ENCODE peak calls at places on chromosomes 11 and 22, in seven cellular contexts. One of them, this sample, is unnamed.

GRCh38 chr22:46587492-46588278 is 32.5 kb upstream of the GRAMD4 start:
- DNase-seq in breast epithelium: no peak
- DNase-seq in HFF-Myc: no peak
- DNase-seq in Calu3: no peak
- DNase-seq in HFFc6: no peak
- DNase-seq in endothelial cell: no peak
- DNase-seq in kidney: peak; percentile 84
- DNase-seq in this sample: no peak

GRCh38 chr22:25564320-25564978 is at the start of gene GRK3:
- DNase-seq in kidney: peak; percentile 93
- DNase-seq in HFFc6: no peak
- DNase-seq in endothelial cell: peak; percentile 65
- DNase-seq in Calu3: peak; percentile 77
- DNase-seq in HFF-Myc: peak; percentile 6
- DNase-seq in breast epithelium: peak; percentile 59
- DNase-seq in this sample: peak; percentile 95

GRCh38 chr11:101618691-101619090 is 34.9 kb upstream of the TRPC6 start:
- DNase-seq in breast epithelium: no peak
- DNase-seq in endothelial cell: no peak
- DNase-seq in kidney: no peak
- DNase-seq in HFFc6: no peak
- DNase-seq in HFF-Myc: peak; percentile 49
- DNase-seq in Calu3: no peak
- DNase-seq in this sample: no peak

GRCh38 chr11:7512525-7513209 is 1.1 kb upstream of the PPFIBP2 start:
- DNase-seq in kidney: peak; percentile 94
- DNase-seq in endothelial cell: peak; percentile 14
- DNase-seq in breast epithelium: peak; percentile 70
- DNase-seq in Calu3: no peak
- DNase-seq in HFFc6: no peak
- DNase-seq in HFF-Myc: no peak
- DNase-seq in this sample: peak; percentile 95

GRCh38 chr11:112963368-112963955 is 2.2 kb downstream of the NCAM1 start:
- DNase-seq in endothelial cell: peak; percentile 5
- DNase-seq in breast epithelium: no peak
- DNase-seq in HFF-Myc: no peak
- DNase-seq in HFFc6: no peak
- DNase-seq in Calu3: no peak
- DNase-seq in kidney: no peak
- DNase-seq in this sample: no peak

GRCh38 chr11:57379732-57380131 is 1.2 kb downstream of the PRG3 start:
- DNase-seq in HFFc6: no peak
- DNase-seq in breast epithelium: no peak
- DNase-seq in HFF-Myc: no peak
- DNase-seq in kidney: no peak
- DNase-seq in endothelial cell: peak; percentile 53
- DNase-seq in Calu3: peak; percentile 19
- DNase-seq in this sample: no peak

GRCh38 chr22:46025225-46025972 is 48.4 kb upstream of the WNT7B start:
- DNase-seq in HFF-Myc: no peak
- DNase-seq in endothelial cell: no peak
- DNase-seq in Calu3: no peak
- DNase-seq in HFFc6: no peak
- DNase-seq in breast epithelium: no peak
- DNase-seq in kidney: peak; percentile 31
- DNase-seq in this sample: no peak

GRCh38 chr11:64607381-64608259 is 16.6 kb downstream of the SLC22A12 start:
- DNase-seq in kidney: peak; percentile 72
- DNase-seq in breast epithelium: peak; percentile 27
- DNase-seq in HFF-Myc: no peak
- DNase-seq in Calu3: no peak
- DNase-seq in endothelial cell: no peak
- DNase-seq in HFFc6: no peak
- DNase-seq in this sample: no peak

GRCh38 chr11:17186932-17187692 is 20.7 kb downstream of the PIK3C2A start:
- DNase-seq in kidney: no peak
- DNase-seq in breast epithelium: no peak
- DNase-seq in Calu3: no peak
- DNase-seq in endothelial cell: no peak
- DNase-seq in HFFc6: no peak
- DNase-seq in HFF-Myc: no peak
- DNase-seq in this sample: no peak

GRCh38 chr11:59273008-59273841 is 60.5 kb upstream of the MPEG1 start:
- DNase-seq in HFFc6: no peak
- DNase-seq in HFF-Myc: no peak
- DNase-seq in breast epithelium: no peak
- DNase-seq in kidney: no peak
- DNase-seq in Calu3: peak; percentile 34
- DNase-seq in endothelial cell: no peak
- DNase-seq in this sample: no peak

GRCh38 chr11:65438257-65439151 is 15.9 kb downstream of the NEAT1 start:
- DNase-seq in HFF-Myc: no peak
- DNase-seq in kidney: no peak
- DNase-seq in breast epithelium: peak; percentile 11
- DNase-seq in endothelial cell: no peak
- DNase-seq in HFFc6: no peak
- DNase-seq in Calu3: no peak
- DNase-seq in this sample: no peak

GRCh38 chr11:83583953-83584352 is 297.8 kb upstream of the CCDC90B start:
- DNase-seq in endothelial cell: no peak
- DNase-seq in HFF-Myc: peak; percentile 10
- DNase-seq in HFFc6: peak; percentile 78
- DNase-seq in kidney: no peak
- DNase-seq in Calu3: no peak
- DNase-seq in breast epithelium: no peak
- DNase-seq in this sample: no peak

GRCh38 chr11:72812604-72812967 is 1.6 kb upstream of the ATG16L2 start:
- DNase-seq in HFFc6: no peak
- DNase-seq in HFF-Myc: no peak
- DNase-seq in breast epithelium: no peak
- DNase-seq in Calu3: no peak
- DNase-seq in endothelial cell: no peak
- DNase-seq in kidney: no peak
- DNase-seq in this sample: no peak

GRCh38 chr11:65861165-65861505 is 902 bp downstream of the MUS81 start:
- DNase-seq in HFF-Myc: no peak
- DNase-seq in breast epithelium: no peak
- DNase-seq in HFFc6: no peak
- DNase-seq in kidney: no peak
- DNase-seq in endothelial cell: no peak
- DNase-seq in Calu3: no peak
- DNase-seq in this sample: no peak

GRCh38 chr11:102346748-102347525 is at the start of gene BIRC2:
- DNase-seq in Calu3: peak; percentile 94
- DNase-seq in HFFc6: peak; percentile 87
- DNase-seq in HFF-Myc: peak; percentile 67
- DNase-seq in kidney: peak; percentile 98
- DNase-seq in breast epithelium: peak; percentile 91
- DNase-seq in endothelial cell: peak; percentile 99
- DNase-seq in this sample: peak; percentile 98

GRCh38 chr11:9662273-9662672 is 1.6 kb upstream of the SWAP70 start:
- DNase-seq in HFFc6: no peak
- DNase-seq in Calu3: no peak
- DNase-seq in kidney: no peak
- DNase-seq in HFF-Myc: no peak
- DNase-seq in endothelial cell: no peak
- DNase-seq in breast epithelium: no peak
- DNase-seq in this sample: no peak

GRCh38 chr11:65437436-65438227 is 15.0 kb downstream of the NEAT1 start:
- DNase-seq in kidney: no peak
- DNase-seq in HFFc6: no peak
- DNase-seq in endothelial cell: no peak
- DNase-seq in Calu3: no peak
- DNase-seq in HFF-Myc: no peak
- DNase-seq in breast epithelium: peak; percentile 21
- DNase-seq in this sample: peak; percentile 80

GRCh38 chr11:83194284-83195175 is 1.0 kb downstream of the ANKRD42 start:
- DNase-seq in HFF-Myc: no peak
- DNase-seq in breast epithelium: peak; percentile 47
- DNase-seq in kidney: peak; percentile 90
- DNase-seq in Calu3: peak; percentile 41
- DNase-seq in HFFc6: peak; percentile 78
- DNase-seq in endothelial cell: peak; percentile 44
- DNase-seq in this sample: peak; percentile 59

GRCh38 chr11:66189031-66189745 is 79.3 kb upstream of the RAB1B start:
- DNase-seq in HFF-Myc: no peak
- DNase-seq in Calu3: no peak
- DNase-seq in kidney: no peak
- DNase-seq in HFFc6: no peak
- DNase-seq in breast epithelium: no peak
- DNase-seq in endothelial cell: no peak
- DNase-seq in this sample: no peak

GRCh38 chr11:134120921-134121526 is 52.2 kb downstream of the JAM3 start:
- DNase-seq in HFF-Myc: no peak
- DNase-seq in endothelial cell: peak; percentile 39
- DNase-seq in kidney: peak; percentile 59
- DNase-seq in HFFc6: peak; percentile 25
- DNase-seq in Calu3: no peak
- DNase-seq in breast epithelium: peak; percentile 48
- DNase-seq in this sample: no peak

GRCh38 chr11:65403607-65404121 is 17.2 kb downstream of the FRMD8 start:
- DNase-seq in HFFc6: no peak
- DNase-seq in kidney: no peak
- DNase-seq in breast epithelium: no peak
- DNase-seq in HFF-Myc: no peak
- DNase-seq in endothelial cell: peak; percentile 51
- DNase-seq in Calu3: no peak
- DNase-seq in this sample: no peak

GRCh38 chr11:70233962-70234361 is 30.9 kb downstream of the FADD start:
- DNase-seq in Calu3: no peak
- DNase-seq in HFFc6: no peak
- DNase-seq in endothelial cell: no peak
- DNase-seq in breast epithelium: no peak
- DNase-seq in HFF-Myc: no peak
- DNase-seq in kidney: no peak
- DNase-seq in this sample: no peak

GRCh38 chr22:42114721-42115120 is 15.9 kb downstream of the CYP2D6 start:
- DNase-seq in endothelial cell: no peak
- DNase-seq in kidney: no peak
- DNase-seq in breast epithelium: no peak
- DNase-seq in HFFc6: peak; percentile 3
- DNase-seq in HFF-Myc: no peak
- DNase-seq in Calu3: no peak
- DNase-seq in this sample: peak; percentile 64

GRCh38 chr22:36368359-36368983 is 19.3 kb downstream of the MYH9 start:
- DNase-seq in kidney: no peak
- DNase-seq in endothelial cell: peak; percentile 42
- DNase-seq in breast epithelium: peak; percentile 65
- DNase-seq in HFF-Myc: peak; percentile 67
- DNase-seq in Calu3: peak; percentile 62
- DNase-seq in HFFc6: peak; percentile 86
- DNase-seq in this sample: no peak

GRCh38 chr11:67261942-67262681 is 4.2 kb upstream of the GRK2 start:
- DNase-seq in HFF-Myc: no peak
- DNase-seq in breast epithelium: no peak
- DNase-seq in endothelial cell: no peak
- DNase-seq in kidney: peak; percentile 65
- DNase-seq in HFFc6: no peak
- DNase-seq in Calu3: no peak
- DNase-seq in this sample: no peak

GRCh38 chr11:119015054-119015611 is 3.0 kb downstream of the RPS25 start:
- DNase-seq in breast epithelium: no peak
- DNase-seq in Calu3: peak; percentile 13
- DNase-seq in endothelial cell: no peak
- DNase-seq in HFFc6: no peak
- DNase-seq in HFF-Myc: no peak
- DNase-seq in kidney: no peak
- DNase-seq in this sample: no peak
- TF ChIP-seq CTCF in breast epithelium: no peak
- TF ChIP-seq CTCF in Calu3: no peak
- TF ChIP-seq CTCF in endothelial cell: no peak
- TF ChIP-seq CTCF in HFFc6: peak; percentile 29
- TF ChIP-seq CTCF in HFF-Myc: no peak
- TF ChIP-seq CTCF in kidney: no peak
- TF ChIP-seq CTCF in this sample: no peak

DNA sequence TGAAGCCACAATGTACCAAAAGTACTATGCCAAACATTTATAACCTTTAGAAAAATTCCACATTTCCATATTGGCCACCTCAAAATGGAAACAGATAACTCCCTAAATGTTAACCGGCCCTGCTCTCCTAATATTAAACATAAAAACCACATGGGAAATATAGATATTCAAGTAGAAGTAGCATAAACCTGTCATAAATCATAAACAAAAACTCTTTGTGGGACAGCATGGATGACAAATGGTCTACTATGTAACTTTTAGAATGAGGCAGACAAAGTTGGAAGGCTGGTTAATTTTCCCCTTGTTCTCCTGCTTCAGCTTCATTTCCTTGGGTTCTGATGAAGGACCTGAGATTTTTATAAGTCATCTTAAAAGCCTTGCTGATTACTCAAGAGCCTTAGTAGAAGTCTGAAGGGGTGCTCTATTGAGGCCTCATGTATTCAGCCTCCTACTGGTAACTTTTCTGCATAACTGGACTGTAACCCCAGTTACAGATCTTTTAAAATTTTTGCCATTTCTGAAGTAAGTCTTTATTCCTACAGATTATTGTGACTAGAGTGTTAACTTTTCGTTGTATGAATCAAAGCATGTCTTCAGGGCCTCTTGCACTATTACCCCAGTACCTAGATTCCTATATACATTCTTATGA is 116.4 kb downstream of the STIM1 start:
- DNase-seq in breast epithelium: no peak
- DNase-seq in HFF-Myc: no peak
- DNase-seq in kidney: no peak
- DNase-seq in HFFc6: peak; percentile 35
- DNase-seq in endothelial cell: no peak
- DNase-seq in Calu3: no peak
- DNase-seq in this sample: no peak
- TF ChIP-seq CTCF in breast epithelium: no peak
- TF ChIP-seq CTCF in HFF-Myc: no peak
- TF ChIP-seq CTCF in kidney: no peak
- TF ChIP-seq CTCF in HFFc6: peak; percentile 61
- TF ChIP-seq CTCF in endothelial cell: no peak
- TF ChIP-seq CTCF in Calu3: no peak
- TF ChIP-seq CTCF in this sample: no peak

GRCh38 chr22:19115628-19116027 is 6.6 kb downstream of the DGCR2 start:
- DNase-seq in Calu3: no peak
- DNase-seq in endothelial cell: no peak
- DNase-seq in HFFc6: no peak
- DNase-seq in kidney: no peak
- DNase-seq in HFF-Myc: no peak
- DNase-seq in breast epithelium: no peak
- DNase-seq in this sample: no peak
- TF ChIP-seq CTCF in Calu3: no peak
- TF ChIP-seq CTCF in endothelial cell: no peak
- TF ChIP-seq CTCF in HFFc6: peak; percentile 57
- TF ChIP-seq CTCF in kidney: no peak
- TF ChIP-seq CTCF in HFF-Myc: peak; percentile 25
- TF ChIP-seq CTCF in breast epithelium: no peak
- TF ChIP-seq CTCF in this sample: no peak

DNA sequence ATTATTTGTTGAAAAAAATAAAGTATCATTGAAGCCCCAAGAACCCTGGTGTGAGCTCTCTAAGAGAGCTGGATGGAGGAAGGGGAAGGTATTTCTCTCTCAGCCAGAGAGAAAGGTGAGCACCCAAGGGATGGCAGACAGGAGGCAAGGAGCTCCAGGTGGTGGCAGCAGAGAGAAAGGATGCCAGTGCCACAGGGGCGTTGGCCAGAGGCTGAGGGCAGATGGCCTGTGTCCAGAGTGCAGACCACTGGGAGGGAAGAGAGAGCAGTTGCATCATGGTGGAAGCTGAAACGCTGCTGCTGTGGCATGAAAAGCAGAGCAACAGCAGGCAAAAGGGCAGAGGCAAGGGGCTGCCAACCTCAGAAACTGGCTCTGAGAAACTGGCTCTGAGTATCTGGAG is 8.5 kb downstream of the SPON1 start:
- DNase-seq in endothelial cell: peak; percentile 16
- DNase-seq in kidney: peak; percentile 69
- DNase-seq in Calu3: peak; percentile 76
- DNase-seq in HFF-Myc: no peak
- DNase-seq in HFFc6: peak; percentile 1
- DNase-seq in breast epithelium: peak; percentile 37
- DNase-seq in this sample: no peak
- TF ChIP-seq CTCF in endothelial cell: no peak
- TF ChIP-seq CTCF in kidney: peak; percentile 53
- TF ChIP-seq CTCF in Calu3: peak; percentile 60
- TF ChIP-seq CTCF in HFF-Myc: peak; percentile 36
- TF ChIP-seq CTCF in HFFc6: peak; percentile 55
- TF ChIP-seq CTCF in breast epithelium: peak; percentile 39
- TF ChIP-seq CTCF in this sample: no peak

This sample was measured in lower leg skin.